ENCODE peak calls at places on chromosome 1, in five cellular contexts. F, N, S, D and Z are unnamed samples.

GRCh38 chr1:84758968-84759491 is 68.8 kb upstream of the SSX2IP start:
- DNase-seq in F (no peak), N (no peak), S (no peak), D (no peak), Z (peak)

GRCh38 chr1:200366577-200367253 is 43.1 kb downstream of the ZNF281 start:
- DNase-seq in F (peak), N (no peak), S (no peak), D (no peak), Z (no peak)

GRCh38 chr1:91520940-91521507 is 20.4 kb downstream of the CDC7 start:
- DNase-seq in F (no peak), N (no peak), S (no peak), D (no peak), Z (no peak)

GRCh38 chr1:161919229-161919628 is 104.4 kb downstream of the OLFML2B start:
- DNase-seq in F (no peak), N (no peak), S (no peak), D (no peak), Z (no peak)

GRCh38 chr1:193769609-193770008 is 583.2 kb upstream of the B3GALT2 start:
- DNase-seq in F (no peak), N (no peak), S (no peak), D (no peak), Z (no peak)

GRCh38 chr1:49016030-49016991 is 239.6 kb upstream of the BEND5 start:
- DNase-seq in F (no peak), N (no peak), S (peak), D (no peak), Z (no peak)

GRCh38 chr1:229273507-229274232 is 2.8 kb downstream of the RAB4A start:
- DNase-seq in F (peak), N (peak), S (no peak), D (no peak), Z (no peak)

GRCh38 chr1:7669559-7670208 is 101.4 kb upstream of the VAMP3 start:
- DNase-seq in F (peak), N (peak), S (peak), D (no peak), Z (peak)

GRCh38 chr1:230280054-230280795 is 145.9 kb downstream of the PGBD5 start:
- DNase-seq in F (no peak), N (no peak), S (no peak), D (no peak), Z (no peak)

GRCh38 chr1:69510026-69510425 is 57.7 kb upstream of the LRRC7 start:
- DNase-seq in F (no peak), N (no peak), S (no peak), D (no peak), Z (no peak)

GRCh38 chr1:54604572-54605370 is 18.6 kb downstream of the FAM151A start:
- DNase-seq in F (no peak), N (no peak), S (no peak), D (peak), Z (no peak)

GRCh38 chr1:19426294-19427086 is 58.8 kb downstream of the CAPZB start:
- DNase-seq in F (no peak), N (peak), S (no peak), D (no peak), Z (no peak)

GRCh38 chr1:191831572-191831971 is 326.7 kb upstream of the RGS18 start:
- DNase-seq in F (peak), N (no peak), S (no peak), D (no peak), Z (no peak)

GRCh38 chr1:47385020-47385419 is 31.1 kb upstream of the FOXE3 start:
- DNase-seq in F (no peak), N (no peak), S (no peak), D (no peak), Z (no peak)

GRCh38 chr1:1437033-1437903 is 1.8 kb downstream of the VWA1 start:
- DNase-seq in F (no peak), N (no peak), S (no peak), D (no peak), Z (no peak)

GRCh38 chr1:244104309-244105060 is 53.4 kb downstream of the ZBTB18 start:
- DNase-seq in F (peak), N (peak), S (no peak), D (no peak), Z (peak)

GRCh38 chr1:42035205-42035829 is 116.6 kb upstream of the HIVEP3 start:
- DNase-seq in F (peak), N (no peak), S (peak), D (no peak), Z (peak)

GRCh38 chr1:62093261-62093660 is 101.4 kb upstream of the L1TD1 start:
- DNase-seq in F (no peak), N (no peak), S (no peak), D (no peak), Z (no peak)

GRCh38 chr1:207034208-207034607 is 1.7 kb upstream of the C1orf116 start:
- DNase-seq in F (no peak), N (no peak), S (no peak), D (no peak), Z (no peak)
- TF ChIP-seq BHLHE40 in F (no peak), N (no peak), S (no peak), D (no peak), Z (no peak)

GRCh38 chr1:30668546-30669327 is 54.6 kb downstream of the MATN1 start:
- DNase-seq in F (no peak), N (no peak), S (no peak), D (no peak), Z (peak)
- TF ChIP-seq BHLHE40 in F (no peak), N (no peak), S (no peak), D (no peak), Z (no peak)

GRCh38 chr1:53557369-53557768 is 98.2 kb downstream of the DMRTB1 start:
- DNase-seq in F (no peak), N (no peak), S (no peak), D (no peak), Z (no peak)
- TF ChIP-seq BHLHE40 in F (no peak), N (no peak), S (no peak), D (no peak), Z (no peak)

GRCh38 chr1:27527857-27528700 is 38.1 kb upstream of the WASF2 start:
- DNase-seq in F (no peak), N (no peak), S (no peak), D (no peak), Z (no peak)

GRCh38 chr1:27527223-27527856 is 37.4 kb upstream of the WASF2 start:
- DNase-seq in F (peak), N (no peak), S (peak), D (no peak), Z (peak)

GRCh38 chr1:27528701-27529637 is 39.0 kb upstream of the WASF2 start:
- DNase-seq in F (no peak), N (no peak), S (no peak), D (no peak), Z (peak)

GRCh38 chr1:27525296-27526271 is 35.6 kb upstream of the WASF2 start:
- DNase-seq in F (peak), N (no peak), S (peak), D (peak), Z (peak)

GRCh38 chr1:27526569-27527222 is 36.7 kb upstream of the WASF2 start:
- DNase-seq in F (no peak), N (peak), S (no peak), D (no peak), Z (peak)
- TF ChIP-seq BHLHE40 in F (no peak), N (no peak), S (no peak), D (no peak), Z (no peak)